ENCODE peak calls at places on chromosomes 4 and X, in nine cellular contexts. H, Q, D, W, V, U, Y, F and S are unnamed samples.

GRCh38 chrX:149453030-149453429 is 52.1 kb downstream of the IDS start:
- DNase-seq in H (no peak), Q (peak), D (peak), W (no peak), V (no peak), U (no peak), Y (peak), F (no peak), S (no peak)

GRCh38 chr4:166091914-166092510 is 219.0 kb downstream of the TLL1 start:
- DNase-seq in H (no peak), Q (peak), D (peak), W (no peak), V (no peak), U (peak), Y (peak), F (no peak), S (peak)

GRCh38 chrX:150544222-150544787 is 24.1 kb upstream of the MTM1 start:
- DNase-seq in H (no peak), Q (no peak), D (peak), W (no peak), V (peak), U (peak), Y (peak), F (no peak), S (no peak)

GRCh38 chr4:186029731-186030421 is 39.1 kb upstream of the TLR3 start:
- DNase-seq in H (no peak), Q (no peak), D (no peak), W (no peak), V (no peak), U (no peak), Y (peak), F (no peak), S (peak)

GRCh38 chrX:374566-374965 is 12.1 kb downstream of the PPP2R3B start:
- DNase-seq in H (no peak), Q (no peak), D (no peak), W (no peak), V (no peak), U (no peak), Y (peak), F (no peak), S (no peak)

GRCh38 chrX:40005290-40006011 is 92.3 kb downstream of the BCOR start:
- DNase-seq in H (no peak), Q (no peak), D (no peak), W (no peak), V (no peak), U (no peak), Y (no peak), F (no peak), S (no peak)

GRCh38 chr4:992297-993110 is 700 bp downstream of the SLC26A1 start:
- DNase-seq in H (no peak), Q (no peak), D (no peak), W (no peak), V (no peak), U (no peak), Y (peak), F (no peak), S (no peak)

GRCh38 chr4:77155631-77156345 is 1.2 kb upstream of the CCNG2 start:
- DNase-seq in H (no peak), Q (no peak), D (no peak), W (no peak), V (no peak), U (no peak), Y (no peak), F (no peak), S (no peak)

GRCh38 chrX:48864210-48864609 is 28.8 kb upstream of the PCSK1N start:
- DNase-seq in H (no peak), Q (no peak), D (peak), W (no peak), V (no peak), U (no peak), Y (peak), F (no peak), S (no peak)

GRCh38 chr4:139940600-139940999 is 213.4 kb downstream of the MAML3 start:
- DNase-seq in H (no peak), Q (no peak), D (no peak), W (no peak), V (no peak), U (no peak), Y (no peak), F (no peak), S (no peak)

GRCh38 chrX:115147220-115147619 is 42.0 kb upstream of the RBMXL3 start:
- DNase-seq in H (no peak), Q (no peak), D (peak), W (no peak), V (no peak), U (peak), Y (peak), F (no peak), S (peak)

GRCh38 chr4:47647029-47647428 is 162.0 kb downstream of the ATP10D start:
- DNase-seq in H (no peak), Q (no peak), D (no peak), W (no peak), V (no peak), U (no peak), Y (no peak), F (no peak), S (no peak)